ENCODE peak calls at places on chromosomes 4 and X, in four cellular contexts. E is GM12878, T is K562, K is SK-N-SH. Z is an unnamed sample.

GRCh38 chrX:40080896-40081678 is 16.7 kb downstream of the BCOR start:
- DNase-seq in E (no peak), T (no peak), K (no peak), Z (no peak)

GRCh38 chr4:3445829-3446545 is 4.2 kb downstream of the HGFAC start:
- DNase-seq in E (no peak), T (peak), K (no peak), Z (no peak)

GRCh38 chrX:2325076-2325784 is 175.5 kb downstream of the DHRSX start:
- DNase-seq in E (peak), T (peak), K (peak), Z (no peak)

GRCh38 chr4:139774759-139775487 is 109.3 kb downstream of the MGST2 start:
- DNase-seq in E (no peak), T (no peak), K (peak), Z (no peak)

GRCh38 chr4:6538586-6538985 is 36.4 kb upstream of the MAN2B2 start:
- DNase-seq in E (no peak), T (peak), K (no peak), Z (no peak)

GRCh38 chr4:120977435-120977997 is 55.0 kb upstream of the PRDM5 start:
- DNase-seq in E (no peak), T (no peak), K (peak), Z (peak)

GRCh38 chr4:55181606-55182005 is 56.2 kb upstream of the KDR start:
- DNase-seq in E (no peak), T (no peak), K (no peak), Z (no peak)

GRCh38 chr4:183905081-183905592 is at the start of gene STOX2:
- DNase-seq in E (no peak), T (no peak), K (peak), Z (no peak)

GRCh38 chrX:28189011-28189410 is 207.8 kb upstream of the DCAF8L1 start:
- DNase-seq in E (no peak), T (no peak), K (no peak), Z (no peak)

GRCh38 chr4:48704091-48704802 is 75.8 kb downstream of the FRYL start:
- DNase-seq in E (no peak), T (no peak), K (no peak), Z (no peak)

GRCh38 chrX:50827996-50828395 is 14.0 kb upstream of the SHROOM4 start:
- DNase-seq in E (no peak), T (no peak), K (no peak), Z (no peak)

GRCh38 chr4:2256781-2257191 is 5.1 kb downstream of the MXD4 start:
- DNase-seq in E (no peak), T (peak), K (peak), Z (no peak)

GRCh38 chr4:94766856-94767255 is 9.1 kb downstream of the BMPR1B start:
- DNase-seq in E (no peak), T (no peak), K (no peak), Z (no peak)

GRCh38 chr4:176849076-176849475 is 56.4 kb upstream of the VEGFC start:
- DNase-seq in E (no peak), T (no peak), K (no peak), Z (no peak)

GRCh38 chr4:185019451-185020292 is 1.4 kb downstream of the HELT start:
- DNase-seq in E (no peak), T (no peak), K (peak), Z (peak)

GRCh38 chrX:84133023-84133422 is 55.0 kb downstream of the RPS6KA6 start:
- DNase-seq in E (no peak), T (no peak), K (no peak), Z (no peak)

GRCh38 chrX:23756165-23756564 is 13.1 kb upstream of the ACOT9 start:
- DNase-seq in E (peak), T (peak), K (peak), Z (peak)

GRCh38 chrX:13201605-13202219 is 118.1 kb downstream of the ATXN3L start:
- DNase-seq in E (no peak), T (no peak), K (no peak), Z (peak)

GRCh38 chrX:150899191-150899757 is 806 bp upstream of the CD99L2 start:
- DNase-seq in E (no peak), T (peak), K (peak), Z (no peak)

GRCh38 chrX:111431007-111431406 is 19.0 kb upstream of the DCX start:
- DNase-seq in E (no peak), T (no peak), K (no peak), Z (no peak)

GRCh38 chr4:36651253-36651652 is 369.8 kb downstream of the DTHD1 start:
- DNase-seq in E (peak), T (no peak), K (no peak), Z (no peak)

GRCh38 chr4:60723796-60724195 is 476.3 kb upstream of the ADGRL3 start:
- DNase-seq in E (no peak), T (no peak), K (no peak), Z (no peak)

GRCh38 chr4:8135666-8136065 is 22.9 kb downstream of the ABLIM2 start:
- DNase-seq in E (no peak), T (no peak), K (no peak), Z (no peak)

GRCh38 chrX:116246261-116246660 is 75.7 kb downstream of the AGTR2 start:
- DNase-seq in E (no peak), T (no peak), K (no peak), Z (no peak)

GRCh38 chr4:139940600-139940999 is 213.4 kb downstream of the MAML3 start:
- DNase-seq in E (no peak), T (no peak), K (no peak), Z (no peak)

GRCh38 chrX:111352424-111352823 is 59.6 kb downstream of the DCX start:
- DNase-seq in E (no peak), T (no peak), K (peak), Z (no peak)

GRCh38 chrX:10904220-10904619 is 206.9 kb upstream of the HCCS start:
- DNase-seq in E (no peak), T (no peak), K (no peak), Z (no peak)

GRCh38 chrX:129718701-129719100 is 20.1 kb upstream of the XPNPEP2 start:
- DNase-seq in E (no peak), T (no peak), K (no peak), Z (no peak)

DNA sequence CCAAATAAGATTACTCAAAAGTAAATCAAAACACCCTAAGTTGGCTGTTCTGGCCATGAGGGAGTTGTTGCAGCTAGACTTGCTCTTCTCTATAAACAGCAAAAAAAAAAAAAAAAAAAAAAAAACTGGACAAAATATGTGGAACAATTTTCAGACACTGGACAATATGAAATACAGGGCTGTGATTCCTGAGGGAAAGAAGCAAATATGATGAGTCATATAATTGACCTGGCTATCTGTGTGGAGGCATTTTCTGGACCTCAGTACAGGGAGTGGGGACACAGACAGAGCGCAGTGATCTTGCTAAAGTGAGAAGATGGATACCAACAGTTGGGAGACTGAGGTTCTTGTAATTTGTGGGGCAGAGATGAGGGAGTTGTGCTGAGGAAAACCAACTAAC is 192.0 kb upstream of the HAND2 start:
- DNase-seq in E (no peak), T (no peak), K (no peak), Z (no peak)
- TF ChIP-seq JUND in E (no peak), T (no peak), K (no peak), Z (no peak)

DNA sequence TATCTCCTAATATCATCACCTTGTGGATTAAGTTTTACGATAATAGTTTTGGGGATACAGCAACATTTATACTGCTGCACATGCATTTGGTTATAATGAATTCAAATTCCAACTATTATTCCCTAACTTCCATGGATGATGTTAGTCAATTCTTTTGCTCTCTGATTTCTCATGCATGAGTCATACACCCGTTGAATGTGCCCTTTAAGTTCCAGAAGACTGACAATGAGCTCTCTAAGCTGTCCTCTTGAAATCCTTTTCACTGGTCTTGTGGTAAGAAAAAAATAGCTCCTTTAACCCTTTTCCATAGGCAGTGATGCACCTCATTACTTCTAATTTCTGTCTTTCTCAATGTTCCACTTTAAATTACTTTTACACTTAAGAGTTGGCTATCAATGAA is 1095.2 kb upstream of the POU3F4 start:
- DNase-seq in E (no peak), T (no peak), K (no peak), Z (no peak)
- TF ChIP-seq JUND in E (no peak), T (no peak), K (no peak), Z (no peak)

GRCh38 chr4:4869731-4870483 is 10.4 kb downstream of the MSX1 start:
- DNase-seq in E (no peak), T (no peak), K (no peak), Z (peak)
- TF ChIP-seq JUND in E (no peak), T (no peak), K (no peak), Z (no peak)

GRCh38 chr4:180636696-180637095 is 1606.5 kb upstream of the TENM3 start:
- DNase-seq in E (no peak), T (no peak), K (no peak), Z (no peak)
- TF ChIP-seq JUND in E (no peak), T (no peak), K (no peak), Z (no peak)

GRCh38 chrX:33204889-33205288 is 6.5 kb downstream of the DMD start:
- DNase-seq in E (no peak), T (no peak), K (no peak), Z (no peak)
- TF ChIP-seq JUND in E (no peak), T (no peak), K (no peak), Z (no peak)

DNA sequence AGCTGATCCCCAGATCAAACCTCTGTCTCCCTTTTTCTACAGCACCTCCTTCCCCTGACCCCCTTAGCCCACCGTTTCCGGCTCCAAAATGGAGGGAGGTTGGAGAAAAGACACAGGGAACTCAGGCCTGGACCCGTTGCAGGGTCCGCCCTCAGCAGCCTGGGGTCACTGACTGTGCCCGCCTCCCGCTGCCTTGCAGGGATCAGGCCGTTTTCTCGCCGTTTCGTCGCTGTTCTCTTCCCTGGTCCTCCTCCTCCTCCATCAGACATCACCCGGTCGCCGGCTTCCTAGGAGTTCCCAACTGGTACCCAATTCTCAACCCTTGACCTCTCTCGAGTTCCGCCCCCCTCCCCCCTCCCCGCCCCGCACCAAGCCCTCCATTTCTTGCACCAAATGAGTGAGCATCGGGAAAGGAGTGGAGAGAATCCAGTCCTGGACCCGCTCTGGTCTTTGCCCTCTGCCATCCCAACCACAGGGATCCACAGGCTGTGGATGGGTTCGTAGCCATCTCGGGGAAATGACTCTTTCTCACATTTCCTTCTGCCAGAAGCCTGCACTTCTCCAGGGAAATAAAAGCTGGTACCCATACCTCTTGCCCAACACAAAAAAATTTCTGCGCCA is 493 bp downstream of the TCEAL5 start:
- DNase-seq in E (no peak), T (no peak), K (peak), Z (no peak)
- TF ChIP-seq JUND in E (no peak), T (no peak), K (no peak), Z (no peak)

DNA sequence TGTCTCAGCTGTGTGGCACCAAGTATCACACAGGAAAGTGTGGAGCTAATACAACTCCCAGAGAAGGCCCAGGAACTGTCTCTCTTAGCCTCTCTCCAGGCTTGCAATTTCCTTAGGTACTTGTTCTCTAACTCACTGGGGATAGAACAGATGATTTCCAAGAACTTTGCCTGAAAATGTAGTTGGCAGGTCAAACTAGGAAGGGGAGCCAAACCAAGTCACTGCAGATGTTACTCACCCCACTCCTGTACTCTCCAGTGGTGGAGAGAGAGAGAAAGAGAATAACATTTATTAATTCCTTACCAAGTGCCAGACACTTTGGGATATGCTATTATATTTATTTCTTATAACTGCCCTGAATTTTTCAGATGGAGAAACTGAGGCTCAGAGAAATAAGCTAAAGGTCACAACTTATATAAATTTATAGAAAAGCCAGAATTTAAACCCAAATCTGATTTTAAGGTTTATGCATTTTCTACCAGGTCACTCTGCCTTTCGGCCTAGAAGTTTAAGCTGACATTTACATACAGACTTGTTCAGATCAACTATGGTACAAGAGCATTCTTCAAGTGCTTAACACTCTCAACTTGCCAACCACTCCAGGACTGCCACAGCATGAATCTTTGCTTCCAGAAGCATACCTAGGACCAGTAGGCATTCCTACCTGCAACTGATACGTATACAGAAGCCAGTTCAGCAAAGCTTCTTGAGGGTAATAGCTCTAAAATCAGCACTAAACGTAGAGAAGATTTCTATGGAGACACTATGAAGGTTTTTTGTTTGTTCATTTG is 248.6 kb upstream of the ETNPPL start:
- DNase-seq in E (no peak), T (no peak), K (no peak), Z (no peak)
- TF ChIP-seq JUND in E (no peak), T (no peak), K (no peak), Z (no peak)

GRCh38 chrX:70049925-70050324 is at the start of gene AWAT2:
- DNase-seq in E (no peak), T (no peak), K (no peak), Z (no peak)
- TF ChIP-seq JUND in E (no peak), T (no peak), K (no peak), Z (no peak)

DNA sequence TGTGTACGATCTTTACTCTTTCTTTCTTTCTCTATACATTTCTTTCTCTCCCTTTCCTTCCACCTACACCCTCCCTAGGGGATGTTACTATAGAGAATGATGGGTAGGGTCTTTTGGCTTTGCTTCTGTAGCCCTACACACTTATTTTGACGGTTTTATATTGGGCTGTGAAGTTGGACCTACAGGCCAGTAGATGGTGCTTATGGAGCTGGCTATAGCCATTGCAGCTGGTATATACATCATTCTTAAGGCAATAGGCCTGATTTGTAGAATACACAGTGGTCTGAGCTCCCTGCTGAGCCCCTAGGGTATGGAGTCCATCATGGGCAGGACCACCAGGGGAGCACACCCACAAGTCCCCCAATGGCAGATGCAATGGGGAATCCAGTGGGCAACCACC is 1869.7 kb downstream of the STIM2 start:
- DNase-seq in E (no peak), T (no peak), K (no peak), Z (no peak)
- TF ChIP-seq JUND in E (no peak), T (no peak), K (no peak), Z (no peak)

GRCh38 chrX:79477691-79478090 is 110.6 kb upstream of the ITM2A start:
- DNase-seq in E (no peak), T (no peak), K (no peak), Z (peak)
- TF ChIP-seq JUND in E (no peak), T (no peak), K (no peak), Z (no peak)